ENCODE peak calls at places on chromosomes 13 and 19, in seven cellular contexts. P, F, H, K, V, D and S are unnamed samples.

GRCh38 chr19:4014541-4015491 is 7.3 kb downstream of the PIAS4 start:
- DNase-seq in P (peak), F (peak), H (no peak), K (no peak), V (peak), D (peak), S (no peak)

GRCh38 chr19:54439174-54439851 is 9.7 kb upstream of the LENG8 start:
- DNase-seq in P (no peak), F (peak), H (peak), K (no peak), V (peak), D (no peak), S (no peak)

GRCh38 chr19:10577951-10578350 is 9.2 kb downstream of the AP1M2 start:
- DNase-seq in P (no peak), F (no peak), H (no peak), K (no peak), V (no peak), D (no peak), S (no peak)

GRCh38 chr13:20714563-20715339 is 11.3 kb downstream of the IL17D start:
- DNase-seq in P (peak), F (no peak), H (no peak), K (no peak), V (peak), D (no peak), S (no peak)

GRCh38 chr19:35555301-35556005 is 8.0 kb downstream of the ATP4A start:
- DNase-seq in P (no peak), F (peak), H (peak), K (no peak), V (no peak), D (no peak), S (no peak)

GRCh38 chr13:44412341-44412935 is 38.8 kb downstream of the SERP2 start:
- DNase-seq in P (no peak), F (no peak), H (no peak), K (no peak), V (no peak), D (no peak), S (no peak)

GRCh38 chr13:43787998-43788397 is 1.2 kb upstream of the ENOX1 start:
- DNase-seq in P (no peak), F (peak), H (no peak), K (no peak), V (peak), D (no peak), S (no peak)

GRCh38 chr19:32308436-32309077 is 36.9 kb upstream of the ZNF507 start:
- DNase-seq in P (no peak), F (no peak), H (no peak), K (no peak), V (no peak), D (no peak), S (no peak)

GRCh38 chr13:99264053-99264452 is 5.9 kb upstream of the GPR18 start:
- DNase-seq in P (no peak), F (no peak), H (no peak), K (no peak), V (no peak), D (no peak), S (no peak)

GRCh38 chr19:4760285-4760650 is 31.3 kb upstream of the FEM1A start:
- DNase-seq in P (no peak), F (no peak), H (no peak), K (no peak), V (no peak), D (no peak), S (no peak)

GRCh38 chr13:35630551-35631275 is 154.2 kb upstream of the MAB21L1 start:
- DNase-seq in P (no peak), F (peak), H (peak), K (no peak), V (peak), D (no peak), S (no peak)

GRCh38 chr19:39515551-39516191 is 732 bp downstream of the SELENOV start:
- DNase-seq in P (no peak), F (peak), H (peak), K (no peak), V (no peak), D (peak), S (no peak)

GRCh38 chr13:40492511-40492910 is 173.9 kb downstream of the FOXO1 start:
- DNase-seq in P (peak), F (no peak), H (no peak), K (no peak), V (no peak), D (no peak), S (no peak)

GRCh38 chr13:68428292-68428691 is 1198.2 kb upstream of the PCDH9 start:
- DNase-seq in P (no peak), F (no peak), H (no peak), K (no peak), V (no peak), D (no peak), S (no peak)

GRCh38 chr19:5850743-5851293 is 431 bp downstream of the FUT3 start:
- DNase-seq in P (no peak), F (no peak), H (no peak), K (no peak), V (no peak), D (no peak), S (no peak)

GRCh38 chr13:99269627-99270252 is 11.6 kb upstream of the GPR18 start:
- DNase-seq in P (no peak), F (peak), H (peak), K (peak), V (no peak), D (peak), S (peak)

GRCh38 chr13:100330662-100331061 is 241.8 kb downstream of the PCCA start:
- DNase-seq in P (no peak), F (no peak), H (no peak), K (no peak), V (no peak), D (no peak), S (no peak)

GRCh38 chr19:18283338-18283737 is 1.9 kb upstream of the JUND start:
- DNase-seq in P (no peak), F (no peak), H (no peak), K (no peak), V (no peak), D (no peak), S (no peak)

GRCh38 chr19:45767410-45767880 is 1.6 kb downstream of the SIX5 start:
- DNase-seq in P (peak), F (peak), H (peak), K (no peak), V (peak), D (no peak), S (no peak)

GRCh38 chr19:28289294-28290063 is 923.5 kb downstream of the UQCRFS1 start:
- DNase-seq in P (no peak), F (no peak), H (no peak), K (no peak), V (peak), D (no peak), S (no peak)

GRCh38 chr13:31209172-31209818 is 9.5 kb downstream of the B3GLCT start:
- DNase-seq in P (peak), F (peak), H (peak), K (no peak), V (peak), D (no peak), S (peak)

GRCh38 chr19:47258434-47258833 is 2.1 kb downstream of the CCDC9 start:
- DNase-seq in P (no peak), F (no peak), H (no peak), K (no peak), V (no peak), D (no peak), S (no peak)
- H3K4me3 ChIP-seq in P (peak), F (peak), H (no peak), K (peak), V (no peak), D (no peak), S (no peak)

DNA sequence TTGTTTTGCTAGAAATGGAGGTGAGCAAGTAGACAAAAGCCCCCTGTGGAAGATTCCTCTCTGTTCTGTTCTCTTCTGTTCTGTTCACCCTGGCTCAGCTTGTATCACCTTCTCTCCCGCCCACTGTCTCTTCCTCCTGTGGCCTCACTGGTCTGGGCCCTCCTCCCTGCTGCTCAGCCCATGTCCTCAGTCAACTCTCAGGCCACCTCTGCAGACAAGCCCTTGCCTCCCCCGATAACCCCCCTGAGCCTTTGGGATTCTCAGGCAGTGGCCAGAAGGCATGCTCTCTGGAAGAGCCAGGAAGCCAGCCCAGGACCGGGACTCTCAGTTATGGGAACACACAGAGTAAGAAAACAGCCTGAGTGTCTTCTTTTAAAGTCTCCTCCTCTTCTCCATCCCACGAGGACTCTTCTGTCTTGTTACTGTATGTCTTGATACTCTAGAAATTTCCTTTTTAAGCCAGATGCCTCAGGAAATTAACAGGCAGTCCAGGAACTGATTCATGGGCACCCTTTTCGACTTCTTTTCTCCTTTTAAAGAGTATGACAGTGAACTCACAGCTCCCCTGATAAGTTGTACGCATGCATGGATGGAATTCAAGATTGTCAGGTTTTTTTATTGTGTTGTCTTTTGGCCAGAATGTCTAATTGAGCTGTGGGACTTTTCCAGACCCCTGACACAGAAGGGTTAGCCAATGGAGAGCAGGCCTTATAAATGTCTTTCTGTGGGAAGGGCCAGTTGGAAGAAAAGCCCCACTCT is 33.7 kb downstream of the SHISA2 start:
- DNase-seq in P (no peak), F (no peak), H (no peak), K (no peak), V (peak), D (no peak), S (no peak)
- H3K27ac ChIP-seq in P (peak), F (no peak), H (no peak), K (no peak), V (peak), D (no peak), S (no peak)

GRCh38 chr13:46600943-46601311 is 48.0 kb downstream of the LRCH1 start:
- DNase-seq in P (no peak), F (no peak), H (no peak), K (no peak), V (no peak), D (no peak), S (no peak)

GRCh38 chr13:46596501-46596900 is 43.5 kb downstream of the LRCH1 start:
- DNase-seq in P (no peak), F (no peak), H (no peak), K (no peak), V (no peak), D (no peak), S (no peak)

GRCh38 chr13:46595918-46596315 is 42.9 kb downstream of the LRCH1 start:
- DNase-seq in P (no peak), F (no peak), H (no peak), K (no peak), V (no peak), D (no peak), S (no peak)

GRCh38 chr13:46598140-46598819 is 45.3 kb downstream of the LRCH1 start:
- DNase-seq in P (no peak), F (no peak), H (no peak), K (no peak), V (no peak), D (no peak), S (peak)

GRCh38 chr13:46598820-46599180 is 45.8 kb downstream of the LRCH1 start:
- DNase-seq in P (no peak), F (no peak), H (no peak), K (no peak), V (no peak), D (no peak), S (no peak)
- H3K4me3 ChIP-seq in P (peak), F (no peak), H (no peak), K (no peak), V (no peak), D (no peak), S (no peak)

DNA sequence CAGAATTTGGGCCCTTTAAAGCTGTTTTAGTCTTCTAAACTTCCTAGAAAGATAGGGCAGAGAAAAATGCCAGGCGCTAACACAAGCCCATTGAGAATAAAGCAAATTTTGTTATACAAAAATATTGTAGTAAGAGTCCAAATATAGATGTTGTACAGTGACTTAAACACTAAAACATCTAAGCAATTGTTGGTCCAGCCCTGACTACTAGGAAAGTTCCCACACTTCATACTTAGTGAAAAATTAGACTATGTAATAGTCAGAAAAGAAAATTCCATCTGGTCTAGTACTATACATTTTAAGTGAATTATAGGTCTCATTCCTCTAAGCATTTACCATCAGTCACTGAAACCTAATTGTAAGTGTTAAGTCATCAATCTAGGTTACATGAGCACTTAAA is 1518.3 kb upstream of the SLC10A2 start:
- DNase-seq in P (no peak), F (no peak), H (no peak), K (no peak), V (no peak), D (no peak), S (no peak)
- H3K27ac ChIP-seq in P (no peak), F (no peak), H (no peak), K (no peak), V (no peak), D (no peak), S (no peak)

DNA sequence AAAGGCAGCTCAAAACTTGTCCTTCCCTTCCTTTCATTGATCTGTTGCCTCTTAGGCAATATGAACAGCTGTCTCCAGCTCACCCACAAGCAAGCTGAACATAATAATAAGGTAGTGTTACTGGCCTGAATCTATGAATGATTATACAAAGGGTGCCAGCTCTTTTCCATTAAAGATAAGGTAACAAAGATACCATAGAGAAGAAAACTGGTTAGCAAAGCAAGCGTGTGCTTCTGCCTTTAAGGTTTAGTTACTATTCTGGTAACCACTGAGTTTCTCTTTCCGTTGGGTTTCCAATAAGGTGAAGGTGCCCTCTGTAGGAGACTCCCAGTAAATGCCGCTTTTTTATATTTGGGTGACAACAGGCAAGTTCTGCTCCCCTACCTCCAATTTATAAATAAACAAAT is 12.1 kb upstream of the DACH1 start:
- DNase-seq in P (no peak), F (peak), H (peak), K (peak), V (no peak), D (no peak), S (no peak)
- H3K4me3 ChIP-seq in P (peak), F (no peak), H (no peak), K (no peak), V (no peak), D (no peak), S (no peak)

GRCh38 chr19:13038306-13039210 is 43.3 kb downstream of the NFIX start:
- DNase-seq in P (no peak), F (no peak), H (no peak), K (no peak), V (no peak), D (no peak), S (no peak)
- H3K27ac ChIP-seq in P (peak), F (no peak), H (no peak), K (peak), V (peak), D (no peak), S (no peak)

DNA sequence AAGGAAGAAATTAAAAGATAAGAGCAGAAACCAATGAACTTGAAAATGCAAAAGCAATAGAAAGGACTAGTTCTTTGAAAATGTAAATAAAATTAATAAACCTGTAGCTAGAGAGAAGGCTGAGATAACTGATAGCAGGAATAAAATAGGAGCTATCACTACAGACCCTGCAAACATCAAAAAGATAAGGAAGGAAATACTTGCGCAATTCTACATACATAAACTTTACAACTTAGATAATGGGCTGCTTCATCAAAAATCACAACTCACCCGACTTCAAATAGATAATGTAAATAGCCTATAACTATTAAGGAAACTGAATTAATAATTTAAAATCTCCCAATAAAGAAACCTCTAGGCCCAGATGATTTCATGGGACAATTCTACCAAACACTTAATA is 3.5 kb upstream of the ATP4B start:
- DNase-seq in P (no peak), F (no peak), H (no peak), K (no peak), V (no peak), D (no peak), S (no peak)
- H3K4me3 ChIP-seq in P (no peak), F (no peak), H (no peak), K (no peak), V (no peak), D (no peak), S (no peak)

GRCh38 chr13:114309086-114309485 is 5.2 kb upstream of the CHAMP1 start:
- DNase-seq in P (no peak), F (no peak), H (no peak), K (no peak), V (no peak), D (no peak), S (no peak)

GRCh38 chr13:114310961-114311360 is 3.3 kb upstream of the CHAMP1 start:
- DNase-seq in P (no peak), F (no peak), H (no peak), K (no peak), V (no peak), D (no peak), S (no peak)

GRCh38 chr13:114311387-114311786 is 2.9 kb upstream of the CHAMP1 start:
- DNase-seq in P (no peak), F (no peak), H (peak), K (no peak), V (no peak), D (no peak), S (no peak)

GRCh38 chr13:114311908-114312307 is 2.4 kb upstream of the CHAMP1 start:
- DNase-seq in P (no peak), F (no peak), H (no peak), K (no peak), V (no peak), D (no peak), S (no peak)

DNA sequence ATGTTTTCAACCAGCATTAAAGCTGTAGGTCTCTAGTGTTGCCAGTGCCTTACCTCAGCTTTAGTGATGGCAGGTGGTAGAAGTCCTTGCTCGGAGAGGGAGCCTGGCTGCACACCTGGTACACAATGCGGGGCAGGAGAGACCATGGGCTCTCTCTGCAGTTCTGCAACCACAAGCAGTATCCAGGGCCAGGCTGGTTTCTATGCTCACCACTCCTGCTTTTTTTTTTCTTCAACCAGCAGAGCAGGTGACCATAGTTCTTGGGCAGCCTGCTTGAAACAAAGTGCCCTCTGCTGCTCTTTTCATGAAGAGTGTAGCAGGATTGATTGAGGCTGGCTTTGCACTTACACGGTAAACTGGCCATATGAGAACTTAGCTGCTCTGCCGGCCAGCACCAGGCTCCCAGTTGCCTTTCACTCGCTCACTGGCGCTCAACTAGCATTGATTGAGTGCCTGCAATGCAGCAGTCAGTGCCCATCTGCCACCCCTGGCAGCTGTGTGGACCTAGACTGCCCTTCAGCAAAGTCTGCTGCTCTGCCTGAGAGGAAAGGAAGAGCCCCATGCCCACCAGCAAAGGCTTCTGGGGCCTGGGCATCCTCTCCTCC is 4.4 kb upstream of the CHAMP1 start:
- DNase-seq in P (no peak), F (peak), H (no peak), K (no peak), V (no peak), D (no peak), S (no peak)
- H3K27ac ChIP-seq in P (no peak), F (no peak), H (peak), K (no peak), V (no peak), D (no peak), S (no peak)

GRCh38 chr19:47027586-47028371 is 8.1 kb downstream of the NPAS1 start:
- DNase-seq in P (no peak), F (no peak), H (no peak), K (no peak), V (no peak), D (no peak), S (no peak)
- H3K4me3 ChIP-seq in P (no peak), F (peak), H (no peak), K (no peak), V (no peak), D (no peak), S (no peak)

GRCh38 chr13:105979131-105979530 is 556.3 kb downstream of the EFNB2 start:
- DNase-seq in P (no peak), F (no peak), H (no peak), K (no peak), V (no peak), D (no peak), S (no peak)

GRCh38 chr13:105974380-105974779 is 561.1 kb downstream of the EFNB2 start:
- DNase-seq in P (no peak), F (no peak), H (no peak), K (no peak), V (no peak), D (no peak), S (no peak)

GRCh38 chr13:105982219-105982618 is 553.2 kb downstream of the EFNB2 start:
- DNase-seq in P (no peak), F (peak), H (peak), K (no peak), V (no peak), D (no peak), S (no peak)

GRCh38 chr13:105984236-105984635 is 551.2 kb downstream of the EFNB2 start:
- DNase-seq in P (no peak), F (no peak), H (no peak), K (no peak), V (no peak), D (no peak), S (no peak)

DNA sequence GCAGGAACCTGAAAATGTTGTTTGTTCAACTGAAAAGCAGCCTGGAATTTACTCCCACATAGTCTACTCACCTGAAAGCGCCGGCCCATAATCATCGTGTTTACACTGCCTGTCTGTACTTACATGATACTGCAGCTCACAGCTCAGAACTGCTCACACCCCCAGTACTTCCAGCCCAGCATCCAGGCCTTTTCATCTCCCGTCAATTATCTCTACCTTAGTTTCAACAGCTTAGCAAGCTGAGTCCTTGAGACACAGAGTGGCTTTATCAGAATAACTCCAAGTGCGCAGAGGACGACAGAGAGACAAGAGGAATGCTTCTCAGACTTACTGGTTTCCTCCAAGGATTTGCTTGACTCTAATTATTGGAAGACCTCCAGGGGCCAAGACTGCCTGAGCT is 555.9 kb downstream of the EFNB2 start:
- DNase-seq in P (no peak), F (no peak), H (peak), K (no peak), V (no peak), D (no peak), S (no peak)
- H3K27ac ChIP-seq in P (no peak), F (no peak), H (no peak), K (peak), V (no peak), D (no peak), S (no peak)